ENCODE peak calls at places on chromosomes 6 and 20, in nine cellular contexts. P, B, K, Y, E, J, U, Q and H are unnamed samples.

GRCh38 chr6:56624046-56624727 is 18.5 kb downstream of the DST start:
- DNase-seq in K (peak; percentile 13), Y (no peak), B (no peak), E (peak; percentile 50), J (no peak), P (no peak), U (no peak), Q (no peak), H (no peak)

GRCh38 chr20:20614391-20614790 is 98.1 kb downstream of the RALGAPA2 start:
- DNase-seq in Y (no peak), K (no peak), Q (no peak), J (no peak), B (no peak), P (no peak), U (no peak), E (no peak), H (no peak)

GRCh38 chr6:16684195-16684689 is 77.0 kb downstream of the ATXN1 start:
- DNase-seq in Y (peak; percentile 63), Q (no peak), J (no peak), B (no peak), E (peak; percentile 71), P (no peak), U (no peak), K (peak; percentile 41), H (no peak)

GRCh38 chr6:11575408-11576033 is 38.0 kb downstream of the TMEM170B start:
- DNase-seq in Q (peak; percentile 56), P (no peak), J (peak; percentile 61), B (peak; percentile 53), Y (peak; percentile 86), E (peak; percentile 85), U (peak; percentile 45), K (peak; percentile 82), H (no peak)

GRCh38 chr20:61482425-61482887 is 230.4 kb downstream of the CDH4 start:
- DNase-seq in Q (no peak), U (no peak), J (no peak), P (no peak), K (peak; percentile 15), Y (no peak), E (no peak), B (no peak), H (no peak)

GRCh38 chr6:117483004-117483644 is 650 bp downstream of the DCBLD1 start:
- DNase-seq in E (peak; percentile 43), J (peak; percentile 68), Q (peak; percentile 74), B (peak; percentile 39), Y (peak; percentile 66), P (peak; percentile 67), U (peak; percentile 37), K (peak; percentile 38), H (no peak)

GRCh38 chr20:16477632-16478031 is 95.6 kb downstream of the KIF16B start:
- DNase-seq in Q (no peak), P (no peak), J (no peak), B (no peak), Y (no peak), U (no peak), K (peak; percentile 19), E (peak; percentile 33), H (no peak)

GRCh38 chr20:18138639-18139583 is 1.2 kb downstream of the KAT14 start:
- DNase-seq in U (no peak), P (no peak), B (no peak), E (no peak), J (no peak), K (no peak), Y (no peak), Q (peak; percentile 11), H (no peak)

GRCh38 chr6:125014157-125014957 is 52.1 kb downstream of the RNF217 start:
- DNase-seq in P (no peak), J (no peak), Q (no peak), B (no peak), E (no peak), K (peak; percentile 61), U (no peak), Y (peak; percentile 60), H (no peak)

GRCh38 chr20:18527836-18528235 is 20.1 kb downstream of the SEC23B start:
- DNase-seq in U (no peak), Y (no peak), K (peak; percentile 94), Q (no peak), J (no peak), E (peak; percentile 73), B (no peak), P (no peak), H (no peak)

GRCh38 chr6:104505838-104506237 is 353.9 kb downstream of the HACE1 start:
- DNase-seq in J (no peak), P (no peak), K (no peak), Q (no peak), U (no peak), B (no peak), Y (no peak), E (no peak), H (no peak)

GRCh38 chr20:48586728-48587127 is 241.1 kb downstream of the PREX1 start:
- DNase-seq in K (no peak), J (peak; percentile 32), Y (no peak), E (no peak), U (no peak), Q (no peak), B (no peak), P (no peak), H (no peak)

GRCh38 chr6:125844989-125845388 is 54.2 kb downstream of the NCOA7 start:
- DNase-seq in E (no peak), P (no peak), J (no peak), B (no peak), Y (no peak), U (no peak), K (no peak), Q (no peak), H (no peak)

GRCh38 chr6:138765896-138766487 is 7.6 kb upstream of the CCDC28A start:
- DNase-seq in J (no peak), U (peak; percentile 43), E (peak; percentile 66), P (no peak), K (peak; percentile 59), Q (no peak), Y (peak; percentile 47), B (peak; percentile 46), H (no peak)

GRCh38 chr6:16130932-16131387 is 2.1 kb downstream of the MYLIP start:
- DNase-seq in B (peak; percentile 75), K (peak; percentile 77), Y (peak; percentile 70), P (no peak), J (peak; percentile 49), Q (no peak), E (peak; percentile 72), U (peak; percentile 72), H (no peak)

GRCh38 chr20:36440370-36441026 is 100.8 kb upstream of the MYL9 start:
- DNase-seq in B (no peak), E (no peak), P (no peak), U (no peak), Q (no peak), Y (no peak), J (no peak), K (no peak), H (no peak)

GRCh38 chr20:57329608-57330221 is at the start of gene SPO11:
- DNase-seq in K (no peak), Y (no peak), P (no peak), E (no peak), B (no peak), J (no peak), U (no peak), Q (peak; percentile 78), H (no peak)
- TF ChIP-seq CTCF in K (no peak), Y (peak; percentile 17), P (no peak), E (peak; percentile 43), B (peak; percentile 19), J (no peak), U (peak; percentile 16), Q (peak; percentile 81), H (no peak)

DNA sequence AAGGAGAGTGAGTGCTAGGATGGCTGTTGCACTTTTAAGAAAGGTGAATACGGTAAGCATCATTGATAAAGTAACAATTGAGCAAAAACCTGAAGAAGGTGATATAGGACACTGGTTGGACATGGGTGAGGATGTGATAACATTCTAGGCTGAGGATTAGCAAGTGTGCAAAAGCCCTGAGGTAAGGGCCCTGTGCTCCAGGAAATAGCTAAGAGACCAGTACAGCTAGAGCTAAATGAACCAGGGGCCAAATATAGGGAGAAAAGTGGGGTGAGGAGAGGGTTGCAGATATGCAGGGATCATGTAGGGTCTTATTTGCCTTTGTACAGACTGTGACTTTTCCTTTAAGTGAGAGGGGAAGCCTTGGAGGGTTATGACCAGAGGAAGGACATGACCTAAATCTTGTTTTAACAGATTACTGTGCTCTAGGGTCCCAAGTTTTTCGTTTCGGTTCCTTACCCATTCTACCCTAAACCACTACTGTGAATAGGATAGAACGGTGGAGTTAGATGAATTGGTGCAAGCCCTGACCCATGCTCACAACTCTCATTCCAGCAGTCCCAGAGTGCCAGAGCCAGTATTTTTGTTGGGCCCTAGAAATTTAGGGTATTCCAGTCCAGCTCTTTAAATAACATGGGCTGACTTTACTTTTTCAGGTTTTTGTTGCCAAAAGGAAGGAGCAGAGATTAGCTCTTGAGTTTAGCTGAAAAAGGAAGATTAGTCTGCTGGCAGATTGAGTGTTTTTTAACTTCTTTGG is 10.7 kb downstream of the MAPK14 start:
- DNase-seq in U (no peak), K (no peak), P (no peak), Q (no peak), Y (no peak), B (no peak), J (no peak), E (no peak), H (no peak)
- TF ChIP-seq CTCF in U (no peak), K (no peak), P (no peak), Q (no peak), Y (no peak), B (no peak), J (no peak), E (no peak), H (no peak)

DNA sequence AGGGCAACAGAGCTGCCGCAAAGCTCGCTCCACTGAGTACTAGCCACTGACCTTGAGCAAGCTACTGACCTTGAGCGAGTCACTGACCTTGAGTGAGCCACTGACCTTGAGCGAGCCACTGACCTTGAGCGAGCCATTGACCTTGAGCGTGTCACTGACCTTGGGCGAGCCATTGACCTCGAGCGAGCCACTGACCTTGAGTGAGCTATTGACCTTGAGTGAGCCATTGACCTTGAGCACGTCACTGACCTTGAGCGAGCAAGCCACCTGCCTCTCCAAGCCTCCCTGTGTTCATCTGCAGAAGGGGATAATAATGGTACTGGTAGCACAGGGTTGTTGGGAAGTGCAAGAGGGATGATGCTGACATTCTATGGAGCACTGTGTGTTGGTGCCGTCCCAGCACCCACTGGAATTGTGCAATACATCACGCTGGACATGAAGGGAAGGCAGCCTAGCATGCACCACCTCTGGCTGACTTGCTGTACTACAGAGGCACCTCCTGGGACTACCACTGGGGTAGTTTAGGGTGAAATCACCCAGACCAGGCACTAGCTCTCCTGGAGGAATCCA is 60.2 kb downstream of the CTCFL start:
- DNase-seq in K (peak; percentile 32), Q (no peak), B (no peak), P (no peak), Y (peak; percentile 62), U (no peak), E (peak; percentile 59), J (no peak), H (no peak)
- TF ChIP-seq CTCF in K (no peak), Q (peak; percentile 55), B (peak; percentile 2), P (no peak), Y (peak; percentile 31), U (no peak), E (peak; percentile 60), J (no peak), H (no peak)

DNA sequence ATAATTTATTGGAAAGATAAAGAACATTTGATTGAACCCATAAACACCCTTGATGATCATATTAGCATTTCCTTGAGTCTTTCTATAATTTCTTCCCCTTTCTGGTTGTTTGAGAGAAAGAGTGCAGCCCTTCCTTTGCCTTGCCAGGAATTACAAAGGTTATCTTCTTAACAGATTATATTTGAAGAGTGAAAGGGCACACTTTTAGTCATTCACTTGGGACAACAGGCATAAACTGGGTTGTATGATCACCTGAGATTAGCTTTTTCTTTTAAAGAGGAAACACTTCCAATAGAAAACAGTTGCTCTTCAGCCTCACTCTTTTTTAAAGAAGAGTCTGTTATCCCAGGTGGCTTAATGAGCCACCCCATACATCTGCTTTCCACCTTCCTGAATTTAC is 295.2 kb downstream of the PHF3 start:
- DNase-seq in U (no peak), Y (no peak), Q (no peak), P (no peak), B (no peak), E (no peak), K (no peak), J (no peak), H (no peak)
- TF ChIP-seq CTCF in U (no peak), Y (no peak), Q (no peak), P (no peak), B (no peak), E (no peak), K (no peak), J (no peak), H (no peak)